ENCODE peak calls at places on chromosomes 16 and 17, in nine cellular contexts. R, Y, E, F, X, D, T, A and C are unnamed samples.

GRCh38 chr16:72312862-72313261 is 140.9 kb upstream of the PMFBP1 start:
- DNase-seq in R (no peak), A (no peak), E (no peak), F (no peak), T (no peak), X (no peak), Y (no peak), D (no peak), C (no peak)

GRCh38 chr16:49277766-49278566 is 3.7 kb downstream of the CBLN1 start:
- DNase-seq in E (no peak), A (no peak), X (no peak), T (no peak), R (no peak), D (no peak), F (no peak), Y (no peak), C (no peak)

GRCh38 chr16:57955572-57955971 is 15.4 kb downstream of the CNGB1 start:
- DNase-seq in A (peak; percentile 77), X (no peak), T (no peak), R (no peak), E (peak; percentile 70), Y (no peak), D (no peak), F (peak; percentile 68), C (peak; percentile 61)

GRCh38 chr17:27578718-27579085 is 52.3 kb upstream of the LGALS9 start:
- DNase-seq in X (no peak), D (no peak), F (no peak), Y (no peak), E (no peak), A (no peak), R (no peak), T (no peak), C (no peak)

GRCh38 chr16:228151-228855 is 946 bp downstream of the LUC7L start:
- DNase-seq in T (peak; percentile 28), E (no peak), R (no peak), A (no peak), Y (no peak), F (no peak), X (no peak), D (no peak), C (no peak)

GRCh38 chr17:79230576-79230975 is 156.0 kb downstream of the ENGASE start:
- DNase-seq in Y (no peak), R (no peak), T (no peak), F (no peak), A (no peak), X (no peak), D (no peak), E (no peak), C (no peak)

GRCh38 chr16:84607694-84608093 is 10.2 kb downstream of the COTL1 start:
- DNase-seq in F (no peak), R (no peak), Y (no peak), T (no peak), D (no peak), X (no peak), A (no peak), E (no peak), C (no peak)

GRCh38 chr17:40932608-40933007 is 4.8 kb downstream of the KRT23 start:
- DNase-seq in T (no peak), R (no peak), X (no peak), Y (no peak), D (no peak), F (no peak), E (no peak), A (no peak), C (no peak)

GRCh38 chr17:5629133-5629532 is 44.8 kb upstream of the NLRP1 start:
- DNase-seq in D (no peak), T (no peak), X (no peak), F (no peak), E (no peak), Y (no peak), R (no peak), A (no peak), C (no peak)

GRCh38 chr16:17474572-17474971 is 3.8 kb upstream of the XYLT1 start:
- DNase-seq in R (peak; percentile 52), D (no peak), T (no peak), Y (no peak), X (no peak), E (no peak), A (no peak), F (no peak), C (no peak)

GRCh38 chr16:70746040-70746707 is 54.8 kb downstream of the VAC14 start:
- DNase-seq in T (no peak), E (peak; percentile 67), F (peak; percentile 87), R (peak; percentile 85), D (peak; percentile 84), X (peak; percentile 48), Y (no peak), A (peak; percentile 66), C (peak; percentile 84)

GRCh38 chr16:53504161-53504663 is 1.2 kb upstream of the AKTIP start:
- DNase-seq in D (peak; percentile 54), X (no peak), E (peak; percentile 61), A (peak; percentile 57), Y (no peak), F (peak; percentile 51), R (peak; percentile 80), T (peak; percentile 27), C (peak; percentile 61)

GRCh38 chr17:81096741-81097133 is 61.8 kb downstream of the BAIAP2 start:
- DNase-seq in X (peak; percentile 41), R (no peak), F (no peak), T (no peak), A (no peak), E (no peak), Y (no peak), D (no peak), C (no peak)

GRCh38 chr17:45782889-45783592 is 1.1 kb upstream of the CRHR1 start:
- DNase-seq in A (peak; percentile 15), F (peak; percentile 54), X (no peak), R (no peak), E (no peak), D (no peak), T (peak; percentile 65), Y (no peak), C (no peak)

GRCh38 chr16:89618114-89618999 is 4.9 kb downstream of the DPEP1 start:
- DNase-seq in D (no peak), X (no peak), Y (no peak), T (no peak), R (no peak), F (no peak), E (no peak), A (no peak), C (no peak)

GRCh38 chr16:15830832-15831451 is 25.9 kb downstream of the MYH11 start:
- DNase-seq in A (no peak), F (no peak), R (no peak), Y (no peak), X (no peak), E (no peak), T (no peak), D (no peak), C (no peak)
- H3K4me1 ChIP-seq in A (no peaks in the 10 kb centered on the region), F (peaks cover 10% of the 10 kb centered on the region), R (peaks cover 4% of the 10 kb centered on the region), Y (no peaks in the 10 kb centered on the region), X (no peaks in the 10 kb centered on the region), E (no peaks in the 10 kb centered on the region), T (peaks cover 7% of the 10 kb centered on the region), D (peaks cover 3% of the 10 kb centered on the region), C (no peaks in the 10 kb centered on the region)

GRCh38 chr16:30946671-30947532 is 2.0 kb upstream of the ORAI3 start:
- DNase-seq in D (peak; percentile 50), F (no peak), E (no peak), X (no peak), A (no peak), Y (no peak), R (no peak), T (no peak), C (no peak)

GRCh38 chr16:30944352-30944751 is 4.5 kb upstream of the ORAI3 start:
- DNase-seq in A (no peak), X (no peak), R (no peak), D (no peak), T (no peak), Y (no peak), F (no peak), E (no peak), C (no peak)

GRCh38 chr16:30941600-30942420 is 7.1 kb upstream of the ORAI3 start:
- DNase-seq in A (peak; percentile 82), D (peak; percentile 67), F (peak; percentile 81), Y (peak; percentile 54), R (peak; percentile 77), X (peak; percentile 63), E (peak; percentile 78), T (peak; percentile 77), C (peak; percentile 84)

GRCh38 chr16:30937692-30938091 is 11.2 kb upstream of the ORAI3 start:
- DNase-seq in Y (no peak), X (no peak), A (no peak), R (no peak), E (no peak), T (no peak), D (no peak), F (no peak), C (no peak)

DNA sequence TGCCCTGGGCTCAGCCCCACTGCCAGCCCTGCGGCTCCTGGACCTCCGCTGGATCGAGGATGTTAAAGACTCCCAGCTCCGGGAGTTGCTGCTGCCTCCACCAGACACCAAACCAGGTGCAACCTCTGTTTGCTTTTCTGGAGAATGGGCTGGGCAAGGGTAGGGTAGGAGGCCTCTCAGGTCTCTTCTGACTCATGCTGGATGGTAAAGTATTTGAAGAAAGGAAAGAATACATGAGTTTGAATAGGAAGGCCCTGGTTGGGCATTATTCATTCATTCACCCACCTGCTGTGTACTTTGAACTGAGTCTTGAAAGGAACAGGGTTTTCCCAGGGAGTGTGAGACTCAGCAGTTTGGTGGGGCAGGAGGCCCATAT is 6.5 kb upstream of the ORAI3 start:
- DNase-seq in D (no peak), T (no peak), A (no peak), X (no peak), E (no peak), F (no peak), Y (no peak), R (no peak), C (no peak)
- H3K27ac ChIP-seq in D (no peak overlapping the region), T (no peak overlapping the region), A (peak overlapping the region; percentile 2), X (no peak overlapping the region), E (no peak overlapping the region), F (no peak overlapping the region), Y (peak overlapping the region; percentile 41), R (no peak overlapping the region), C (no peak overlapping the region)

DNA sequence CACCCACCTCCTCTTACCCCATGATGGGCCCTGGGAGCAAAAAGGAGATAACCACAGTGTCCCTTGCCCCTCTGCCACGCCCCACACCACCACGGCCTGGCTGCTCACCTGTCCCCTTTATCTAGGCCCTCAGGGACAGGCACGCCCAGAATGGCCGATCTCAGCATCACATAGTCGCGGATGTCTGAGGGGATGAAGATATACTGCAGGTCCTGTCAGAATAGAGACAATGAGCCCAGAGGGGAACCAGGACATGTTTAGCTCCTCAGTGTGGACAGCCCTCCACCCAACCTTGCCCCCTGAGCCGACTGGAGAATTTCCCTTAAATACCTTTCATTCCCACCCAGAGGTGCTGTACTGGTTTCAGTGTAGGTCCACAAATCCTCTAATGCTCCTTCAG is 15.2 kb downstream of the ST6GALNAC2 start:
- DNase-seq in R (no peak), Y (no peak), A (no peak), D (no peak), F (no peak), E (no peak), T (no peak), X (no peak), C (no peak)
- H3K4me3 ChIP-seq in R (no peak overlapping the region), Y (no peak overlapping the region), A (no peak overlapping the region), D (no peak overlapping the region), F (no peak overlapping the region), E (no peak overlapping the region), T (no peak overlapping the region), X (no peak overlapping the region), C (no peak overlapping the region)

DNA sequence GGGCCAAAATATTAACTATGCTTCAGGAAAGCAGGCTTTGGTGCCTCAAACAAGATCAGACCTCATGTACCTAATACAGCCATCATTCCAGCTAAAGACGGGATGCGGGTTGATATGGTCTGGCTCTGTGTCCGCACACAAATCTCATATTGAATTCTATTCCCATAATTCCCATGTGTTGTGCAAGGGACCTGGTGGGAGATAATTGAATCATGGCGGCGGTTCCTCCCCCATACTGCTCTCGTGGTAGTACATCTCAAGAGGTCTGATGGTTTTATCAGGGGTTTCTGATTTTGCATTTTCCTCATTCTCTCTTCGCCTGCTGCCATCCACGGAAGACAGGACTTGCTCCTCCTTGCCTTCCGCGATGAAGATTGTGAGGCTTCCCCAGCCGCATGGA is 19.1 kb upstream of the CHST6 start:
- DNase-seq in R (no peak), X (no peak), D (no peak), T (no peak), A (no peak), F (no peak), E (no peak), Y (no peak), C (no peak)
- H3K4me1 ChIP-seq in R (peaks cover 7% of the 10 kb centered on the region), X (peaks cover 13% of the 10 kb centered on the region), D (no peaks in the 10 kb centered on the region), T (no peaks in the 10 kb centered on the region), A (peaks cover 10% of the 10 kb centered on the region), F (peaks cover 4% of the 10 kb centered on the region), E (no peaks in the 10 kb centered on the region), Y (peaks cover 4% of the 10 kb centered on the region), C (no peaks in the 10 kb centered on the region)